ENCODE peak calls at places on chromosomes 4 and X, in five cellular contexts. One of them, this sample, is unnamed.

GRCh38 chrX:10929747-10930146 is 181.4 kb upstream of the HCCS start:
- DNase-seq in suprapubic skin: no peak
- DNase-seq in breast epithelium: no peak
- DNase-seq in adrenal gland: no peak
- DNase-seq in body of pancreas: no peak
- DNase-seq in this sample: no peak

GRCh38 chrX:29852767-29853166 is 362.6 kb upstream of the MAGEB2 start:
- DNase-seq in body of pancreas: no peak
- DNase-seq in adrenal gland: no peak
- DNase-seq in suprapubic skin: no peak
- DNase-seq in breast epithelium: no peak
- DNase-seq in this sample: no peak

GRCh38 chrX:47218920-47219815 is 687 bp downstream of the CDK16 start:
- DNase-seq in body of pancreas: peak; percentile 39
- DNase-seq in suprapubic skin: no peak
- DNase-seq in breast epithelium: peak; percentile 37
- DNase-seq in adrenal gland: peak; percentile 67
- DNase-seq in this sample: peak; percentile 62

GRCh38 chr4:174538123-174538875 is 16.0 kb upstream of the HPGD start:
- DNase-seq in adrenal gland: no peak
- DNase-seq in suprapubic skin: no peak
- DNase-seq in breast epithelium: no peak
- DNase-seq in body of pancreas: no peak
- DNase-seq in this sample: no peak

GRCh38 chrX:119784747-119785446 is 6.5 kb downstream of the RPL39 start:
- DNase-seq in breast epithelium: no peak
- DNase-seq in suprapubic skin: no peak
- DNase-seq in adrenal gland: no peak
- DNase-seq in body of pancreas: peak; percentile 30
- DNase-seq in this sample: no peak

GRCh38 chr4:120691106-120691505 is 231.4 kb downstream of the PRDM5 start:
- DNase-seq in body of pancreas: no peak
- DNase-seq in suprapubic skin: no peak
- DNase-seq in breast epithelium: no peak
- DNase-seq in adrenal gland: no peak
- DNase-seq in this sample: no peak

GRCh38 chrX:49037883-49038475 is 5.2 kb downstream of the TFE3 start:
- DNase-seq in suprapubic skin: no peak
- DNase-seq in adrenal gland: no peak
- DNase-seq in body of pancreas: no peak
- DNase-seq in breast epithelium: no peak
- DNase-seq in this sample: no peak

GRCh38 chrX:54695231-54695630 is 102.8 kb downstream of the ITIH6 start:
- DNase-seq in body of pancreas: no peak
- DNase-seq in breast epithelium: no peak
- DNase-seq in adrenal gland: no peak
- DNase-seq in suprapubic skin: no peak
- DNase-seq in this sample: no peak

GRCh38 chrX:39519213-39519544 is 578.6 kb downstream of the BCOR start:
- DNase-seq in suprapubic skin: no peak
- DNase-seq in breast epithelium: no peak
- DNase-seq in adrenal gland: no peak
- DNase-seq in body of pancreas: peak; percentile 63
- DNase-seq in this sample: no peak

GRCh38 chr4:110059556-110060191 is 138.7 kb downstream of the ELOVL6 start:
- DNase-seq in adrenal gland: no peak
- DNase-seq in body of pancreas: no peak
- DNase-seq in suprapubic skin: no peak
- DNase-seq in breast epithelium: no peak
- DNase-seq in this sample: no peak

GRCh38 chr4:4320951-4321714 is 31.1 kb downstream of the ZBTB49 start:
- DNase-seq in adrenal gland: no peak
- DNase-seq in suprapubic skin: no peak
- DNase-seq in body of pancreas: no peak
- DNase-seq in breast epithelium: no peak
- DNase-seq in this sample: no peak

GRCh38 chr4:158670975-158671664 is 567 bp downstream of the C4orf46 start:
- DNase-seq in suprapubic skin: no peak
- DNase-seq in body of pancreas: peak; percentile 76
- DNase-seq in breast epithelium: no peak
- DNase-seq in adrenal gland: peak; percentile 70
- DNase-seq in this sample: peak; percentile 67

GRCh38 chrX:128769511-128769910 is 717.3 kb upstream of the ACTRT1 start:
- DNase-seq in body of pancreas: no peak
- DNase-seq in adrenal gland: no peak
- DNase-seq in suprapubic skin: no peak
- DNase-seq in breast epithelium: no peak
- DNase-seq in this sample: no peak

GRCh38 chr4:98287328-98287727 is 26.1 kb downstream of the RAP1GDS1 start:
- DNase-seq in breast epithelium: no peak
- DNase-seq in adrenal gland: no peak
- DNase-seq in suprapubic skin: no peak
- DNase-seq in body of pancreas: no peak
- DNase-seq in this sample: no peak

GRCh38 chrX:124238268-124238667 is 94.2 kb upstream of the TEX13D start:
- DNase-seq in breast epithelium: no peak
- DNase-seq in body of pancreas: no peak
- DNase-seq in adrenal gland: no peak
- DNase-seq in suprapubic skin: no peak
- DNase-seq in this sample: no peak

GRCh38 chr4:136691607-136692006 is 840.7 kb downstream of the PCDH18 start:
- DNase-seq in body of pancreas: no peak
- DNase-seq in adrenal gland: no peak
- DNase-seq in breast epithelium: no peak
- DNase-seq in suprapubic skin: no peak
- DNase-seq in this sample: no peak

GRCh38 chrX:108485960-108486359 is 46.3 kb downstream of the COL4A5 start:
- DNase-seq in breast epithelium: no peak
- DNase-seq in adrenal gland: no peak
- DNase-seq in body of pancreas: no peak
- DNase-seq in suprapubic skin: no peak
- DNase-seq in this sample: no peak

DNA sequence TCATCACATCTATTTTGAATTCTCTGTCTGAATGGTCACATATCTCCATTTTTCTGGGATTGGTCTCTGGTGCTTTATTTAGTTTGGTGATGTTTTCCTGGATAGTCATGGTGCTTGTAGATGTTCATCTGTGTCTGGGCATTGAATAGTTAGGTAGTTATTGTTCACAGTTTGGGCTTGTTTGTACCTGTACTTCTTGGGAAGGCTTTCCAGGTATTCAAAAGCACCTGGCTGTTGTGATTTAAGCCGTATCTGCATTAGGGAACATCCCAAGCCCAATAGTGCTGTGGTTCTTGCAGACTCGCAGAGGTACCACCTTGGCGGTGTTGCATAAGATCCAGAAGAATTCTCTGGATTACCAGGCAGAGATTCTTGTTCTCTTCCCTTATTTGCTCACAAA is 44.6 kb downstream of the COL4A5 start:
- DNase-seq in breast epithelium: no peak
- DNase-seq in suprapubic skin: no peak
- DNase-seq in adrenal gland: no peak
- DNase-seq in body of pancreas: no peak
- DNase-seq in this sample: no peak
- H3K4me3 ChIP-seq in breast epithelium: no peak overlapping the region
- H3K4me3 ChIP-seq in suprapubic skin: no peak overlapping the region
- H3K4me3 ChIP-seq in adrenal gland: no peak overlapping the region
- H3K4me3 ChIP-seq in body of pancreas: no peak overlapping the region
- H3K4me3 ChIP-seq in this sample: no peak overlapping the region

GRCh38 chr4:8098506-8098905 is 60.1 kb downstream of the ABLIM2 start:
- DNase-seq in breast epithelium: no peak
- DNase-seq in adrenal gland: no peak
- DNase-seq in suprapubic skin: no peak
- DNase-seq in body of pancreas: no peak
- DNase-seq in this sample: no peak

GRCh38 chr4:8095956-8096689 is 62.5 kb downstream of the ABLIM2 start:
- DNase-seq in adrenal gland: no peak
- DNase-seq in body of pancreas: no peak
- DNase-seq in breast epithelium: no peak
- DNase-seq in suprapubic skin: no peak
- DNase-seq in this sample: no peak

GRCh38 chr4:8096690-8097061 is 61.9 kb downstream of the ABLIM2 start:
- DNase-seq in adrenal gland: no peak
- DNase-seq in body of pancreas: no peak
- DNase-seq in suprapubic skin: no peak
- DNase-seq in breast epithelium: no peak
- DNase-seq in this sample: no peak

GRCh38 chr4:8097721-8098345 is 60.8 kb downstream of the ABLIM2 start:
- DNase-seq in breast epithelium: no peak
- DNase-seq in body of pancreas: no peak
- DNase-seq in suprapubic skin: no peak
- DNase-seq in adrenal gland: no peak
- DNase-seq in this sample: no peak

DNA sequence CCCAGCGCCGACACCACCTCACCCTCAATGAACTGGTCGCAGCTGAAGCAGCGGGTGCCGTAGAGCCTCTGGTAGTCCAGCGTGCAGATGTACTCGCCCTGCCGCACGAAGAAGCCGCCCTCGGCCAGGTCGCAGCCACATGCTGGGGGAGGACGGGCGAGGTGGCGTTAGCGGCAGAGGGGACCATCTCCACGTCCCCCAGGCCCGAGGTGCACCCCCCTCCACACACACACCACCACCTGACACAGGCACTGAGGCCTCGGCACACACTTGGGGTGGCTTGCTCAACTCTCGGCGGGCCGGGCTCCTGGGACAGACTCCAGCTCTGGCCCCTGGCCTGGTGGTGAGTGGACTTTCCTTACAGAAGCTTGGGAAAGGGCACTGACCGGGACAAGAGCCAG is 61.5 kb downstream of the ABLIM2 start:
- DNase-seq in breast epithelium: no peak
- DNase-seq in adrenal gland: no peak
- DNase-seq in suprapubic skin: no peak
- DNase-seq in body of pancreas: no peak
- DNase-seq in this sample: no peak
- TF ChIP-seq CTCF in breast epithelium: no peak
- TF ChIP-seq CTCF in adrenal gland: no peak
- TF ChIP-seq CTCF in suprapubic skin: no peak
- TF ChIP-seq CTCF in body of pancreas: no peak
- TF ChIP-seq CTCF in this sample: no peak

DNA sequence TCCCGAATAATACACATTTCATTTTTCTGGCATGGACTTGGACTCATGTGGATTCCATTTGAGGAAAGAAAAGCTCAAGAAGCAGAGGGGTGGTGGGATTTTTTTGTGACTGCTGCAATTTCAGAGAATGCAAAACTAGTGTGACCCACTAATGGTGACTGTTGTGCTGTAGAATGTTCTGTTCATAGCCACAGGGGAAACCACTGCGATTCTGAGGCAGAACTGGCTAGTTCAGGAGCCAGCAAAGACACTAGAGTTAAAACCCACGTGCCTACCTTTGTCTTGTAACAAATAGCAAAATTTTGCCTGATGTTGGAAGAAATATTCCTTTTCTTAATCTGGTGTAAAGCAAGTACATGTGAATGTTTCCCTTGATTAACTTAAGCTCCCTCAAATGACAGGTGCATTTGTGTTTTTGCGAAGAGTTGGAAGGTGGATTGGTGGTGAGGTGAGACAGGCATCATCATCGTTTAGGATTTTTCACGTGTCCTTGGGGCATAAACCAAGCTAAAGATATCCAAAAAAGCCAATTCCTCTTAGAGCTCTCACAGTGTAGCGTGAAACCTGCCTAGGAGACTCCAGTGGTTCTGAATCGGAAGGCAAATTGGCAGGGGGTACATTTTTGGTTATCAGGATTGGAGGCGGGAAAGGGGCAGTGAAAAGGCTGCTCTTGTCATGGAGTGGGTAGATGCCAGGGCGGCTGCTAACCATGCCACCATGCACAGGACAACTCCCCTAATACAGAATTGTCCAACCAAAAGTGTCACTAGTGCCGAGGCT is 38.1 kb upstream of the FAM9C start:
- DNase-seq in adrenal gland: no peak
- DNase-seq in suprapubic skin: no peak
- DNase-seq in body of pancreas: no peak
- DNase-seq in breast epithelium: no peak
- DNase-seq in this sample: no peak
- TF ChIP-seq POLR2A in adrenal gland: no peak
- TF ChIP-seq POLR2A in suprapubic skin: no peak
- TF ChIP-seq POLR2A in body of pancreas: no peak
- TF ChIP-seq POLR2A in breast epithelium: no peak
- TF ChIP-seq POLR2A in this sample: no peak

DNA sequence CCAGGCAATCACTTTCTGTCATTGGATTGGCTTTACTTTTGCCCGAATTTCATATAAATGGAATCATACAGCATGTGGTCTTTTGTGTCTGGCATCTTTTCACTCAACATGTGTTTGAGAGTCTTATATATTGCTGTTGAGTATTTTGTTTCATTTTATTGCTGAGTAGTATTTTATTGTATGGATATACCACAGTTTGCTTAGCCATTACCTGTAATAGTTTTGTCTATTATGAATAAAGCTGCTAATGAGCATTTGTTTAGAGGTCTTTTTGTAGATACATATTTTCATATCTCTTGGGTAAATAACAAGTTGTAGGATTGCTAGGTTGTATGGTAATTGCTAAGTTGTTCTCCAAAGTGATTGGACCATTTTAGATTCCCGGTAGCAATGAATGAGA is 105.7 kb downstream of the WWC2 start:
- DNase-seq in body of pancreas: no peak
- DNase-seq in breast epithelium: no peak
- DNase-seq in suprapubic skin: no peak
- DNase-seq in adrenal gland: no peak
- DNase-seq in this sample: no peak
- H3K4me3 ChIP-seq in body of pancreas: no peak overlapping the region
- H3K4me3 ChIP-seq in breast epithelium: no peak overlapping the region
- H3K4me3 ChIP-seq in suprapubic skin: no peak overlapping the region
- H3K4me3 ChIP-seq in adrenal gland: no peak overlapping the region
- H3K4me3 ChIP-seq in this sample: no peak overlapping the region

This sample was measured in right lobe of liver.